ENCODE peak calls at places on chromosomes 1 and 21, in seven cellular contexts. M is EH, H is B cell, O is RWPE1, Y is COR-L47, W is RPMI7951, Z is progenitor cell of endocrine pancreas. F is an unnamed sample.

GRCh38 chr1:214205053-214205452 is 75.9 kb upstream of the SMYD2 start:
- DNase-seq in M (peak), H (no peak), O (no peak), Y (no peak), W (no peak), Z (no peak), F (no peak)

GRCh38 chr21:33136898-33137502 is 67.1 kb downstream of the OLIG1 start:
- DNase-seq in M (no peak), H (no peak), O (no peak), Y (peak), W (no peak), Z (no peak), F (no peak)

GRCh38 chr1:25342846-25343245 is 4.7 kb downstream of the TMEM50A start:
- DNase-seq in M (peak), H (no peak), O (no peak), Y (no peak), W (no peak), Z (no peak), F (no peak)

GRCh38 chr1:15279576-15280230 is 32.7 kb downstream of the FHAD1 start:
- DNase-seq in M (peak), H (no peak), O (no peak), Y (no peak), W (peak), Z (no peak), F (no peak)

GRCh38 chr1:34928066-34928864 is 1.2 kb downstream of the DLGAP3 start:
- DNase-seq in M (no peak), H (no peak), O (no peak), Y (no peak), W (no peak), Z (no peak), F (no peak)

GRCh38 chr1:156260896-156261295 is 13.0 kb upstream of the PAQR6 start:
- DNase-seq in M (no peak), H (no peak), O (no peak), Y (no peak), W (no peak), Z (no peak), F (no peak)

GRCh38 chr1:28062806-28063205 is 25.6 kb downstream of the EYA3 start:
- DNase-seq in M (peak), H (no peak), O (no peak), Y (no peak), W (peak), Z (no peak), F (no peak)

GRCh38 chr1:227939791-227940771 is 7.7 kb downstream of the WNT9A start:
- DNase-seq in M (no peak), H (no peak), O (no peak), Y (no peak), W (peak), Z (no peak), F (no peak)

GRCh38 chr1:94254073-94254810 is 16.9 kb upstream of the ARHGAP29 start:
- DNase-seq in M (no peak), H (no peak), O (no peak), Y (no peak), W (no peak), Z (no peak), F (no peak)

GRCh38 chr1:203046984-203047630 is 20.8 kb downstream of the PPFIA4 start:
- DNase-seq in M (peak), H (no peak), O (peak), Y (no peak), W (peak), Z (no peak), F (no peak)

GRCh38 chr1:172931846-172932245 is 118.9 kb downstream of the TNFSF18 start:
- DNase-seq in M (no peak), H (no peak), O (no peak), Y (no peak), W (no peak), Z (no peak), F (no peak)

GRCh38 chr1:24266398-24266941 is 52.7 kb upstream of the GRHL3 start:
- DNase-seq in M (peak), H (no peak), O (peak), Y (no peak), W (peak), Z (no peak), F (no peak)

GRCh38 chr1:59107516-59107915 is 189.4 kb upstream of the FGGY start:
- DNase-seq in M (no peak), H (no peak), O (peak), Y (no peak), W (no peak), Z (no peak), F (no peak)

GRCh38 chr1:208189183-208189582 is 55.0 kb downstream of the PLXNA2 start:
- DNase-seq in M (peak), H (no peak), O (no peak), Y (no peak), W (peak), Z (no peak), F (peak)

GRCh38 chr1:22155517-22155916 is 12.6 kb upstream of the WNT4 start:
- DNase-seq in M (no peak), H (no peak), O (no peak), Y (no peak), W (no peak), Z (no peak), F (no peak)

GRCh38 chr1:30764396-30764795 is 6.8 kb upstream of the LAPTM5 start:
- DNase-seq in M (peak), H (no peak), O (no peak), Y (no peak), W (peak), Z (no peak), F (no peak)